ENCODE peak calls at places on chromosomes 2 and 18, in six cellular contexts. P is omental fat pad, O is HFFc6, H is psoas muscle, S is epithelial cell of esophagus, X is GM23338. C is an unnamed sample.
A peak's percentile ranks its signal among the peaks of the same experiment; 100 is the strongest.

GRCh38 chr18:36685580-36685979 is 143.2 kb downstream of the TPGS2 start:
- DNase-seq in X (no peak), S (no peak), O (no peak), P (no peak), H (no peak), C (no peak)

GRCh38 chr2:158602027-158602426 is 145.3 kb downstream of the PKP4 start:
- DNase-seq in P (no peak), H (no peak), S (peak; percentile 52), O (no peak), X (no peak), C (no peak)

GRCh38 chr2:60350791-60351190 is 202.7 kb downstream of the BCL11A start:
- DNase-seq in S (no peak), O (no peak), P (no peak), H (no peak), X (no peak), C (no peak)

GRCh38 chr2:69185807-69186206 is 172.8 kb downstream of the ANTXR1 start:
- DNase-seq in O (peak; percentile 77), X (no peak), H (no peak), S (peak; percentile 84), P (no peak), C (no peak)

GRCh38 chr18:50619833-50620232 is 59.9 kb downstream of the MAPK4 start:
- DNase-seq in S (no peak), X (no peak), O (no peak), P (no peak), H (no peak), C (peak; percentile 34)

GRCh38 chr18:29156531-29156930 is 979.6 kb upstream of the CDH2 start:
- DNase-seq in P (no peak), H (no peak), X (no peak), O (no peak), S (peak; percentile 89), C (no peak)

GRCh38 chr2:18117592-18117991 is 239.1 kb downstream of the KCNS3 start:
- DNase-seq in P (no peak), S (peak; percentile 70), O (peak; percentile 64), H (peak; percentile 51), X (peak; percentile 78), C (peak; percentile 16)

GRCh38 chr2:11366326-11366741 is 21.9 kb upstream of the ROCK2 start:
- DNase-seq in S (no peak), X (no peak), P (no peak), H (no peak), O (no peak), C (peak; percentile 74)

GRCh38 chr2:236969767-236970655 is 115.7 kb upstream of the COPS8 start:
- DNase-seq in H (no peak), X (no peak), P (no peak), S (peak; percentile 50), O (no peak), C (no peak)

GRCh38 chr2:173983414-173983871 is 18.3 kb upstream of the SP3 start:
- DNase-seq in H (no peak), P (no peak), O (peak; percentile 10), S (no peak), X (no peak), C (no peak)

GRCh38 chr2:100606740-100607343 is 44.0 kb downstream of the PDCL3 start:
- DNase-seq in O (peak; percentile 33), P (no peak), S (peak; percentile 59), H (no peak), X (peak; percentile 74), C (no peak)

GRCh38 chr18:58572181-58572580 is 56.7 kb downstream of the ALPK2 start:
- DNase-seq in H (no peak), O (peak; percentile 99), S (peak; percentile 89), X (no peak), P (no peak), C (no peak)

GRCh38 chr18:50659091-50660003 is 99.5 kb downstream of the MAPK4 start:
- DNase-seq in X (no peak), S (peak; percentile 64), O (no peak), H (no peak), P (no peak), C (peak; percentile 59)

GRCh38 chr2:74619651-74620297 is 28.4 kb downstream of the M1AP start:
- DNase-seq in H (no peak), O (no peak), X (no peak), P (no peak), S (no peak), C (no peak)

GRCh38 chr2:46839045-46839444 is 76.6 kb downstream of the MCFD2 start:
- DNase-seq in S (no peak), P (no peak), O (no peak), H (no peak), X (no peak), C (no peak)

GRCh38 chr2:66522591-66523379 is 87.9 kb downstream of the MEIS1 start:
- DNase-seq in X (no peak), O (no peak), P (no peak), H (no peak), S (no peak), C (no peak)

C was measured in adrenal gland.